ENCODE peak calls at places on chromosomes 2 and 18, in nine cellular contexts. S is activated naive CD4-positive, alpha-beta T cell; F is amniotic stem cell; O is WTC11; Q is A172; T is effector CD4-positive, alpha-beta T cell; I is kidney glomerular epithelial cell; K is GM23248; M is AG08395. L is an unnamed sample.

GRCh38 chr2:207816546-207816945 is 46.8 kb upstream of the FZD5 start:
- DNase-seq in S (no peak), F (no peak), O (no peak), Q (no peak), T (no peak), I (no peak), K (no peak), M (no peak), L (no peak)

GRCh38 chr2:175111200-175111657 is 56.8 kb downstream of the ATF2 start:
- DNase-seq in S (no peak), F (peak), O (no peak), Q (peak), T (no peak), I (peak), K (peak), M (peak), L (no peak)

GRCh38 chr2:29841386-29842004 is 79.9 kb downstream of the ALK start:
- DNase-seq in S (no peak), F (no peak), O (peak), Q (peak), T (no peak), I (peak), K (peak), M (peak), L (no peak)

GRCh38 chr2:236014408-236015131 is 153.6 kb downstream of the GBX2 start:
- DNase-seq in S (no peak), F (no peak), O (peak), Q (no peak), T (no peak), I (no peak), K (no peak), M (no peak), L (no peak)

GRCh38 chr18:59799383-59800015 is 100.3 kb upstream of the PMAIP1 start:
- DNase-seq in S (no peak), F (no peak), O (no peak), Q (no peak), T (no peak), I (no peak), K (no peak), M (peak), L (no peak)

GRCh38 chr2:197101519-197101918 is 175.0 kb upstream of the PGAP1 start:
- DNase-seq in S (no peak), F (no peak), O (no peak), Q (no peak), T (no peak), I (no peak), K (no peak), M (no peak), L (no peak)

GRCh38 chr2:143433158-143433557 is 303.9 kb downstream of the ARHGAP15 start:
- DNase-seq in S (no peak), F (no peak), O (no peak), Q (no peak), T (no peak), I (no peak), K (no peak), M (peak), L (no peak)

GRCh38 chr18:48003426-48004349 is 73.2 kb upstream of the SMAD2 start:
- DNase-seq in S (no peak), F (no peak), O (no peak), Q (peak), T (no peak), I (no peak), K (peak), M (peak), L (no peak)

GRCh38 chr2:133266926-133267590 is 301.2 kb downstream of the NCKAP5 start:
- DNase-seq in S (no peak), F (no peak), O (peak), Q (no peak), T (no peak), I (no peak), K (peak), M (no peak), L (no peak)

GRCh38 chr2:69773201-69773600 is 31.3 kb downstream of the ANXA4 start:
- DNase-seq in S (no peak), F (no peak), O (no peak), Q (peak), T (no peak), I (no peak), K (peak), M (peak), L (no peak)

GRCh38 chr2:129262934-129263333 is 716.5 kb upstream of the RAB6C start:
- DNase-seq in S (no peak), F (no peak), O (no peak), Q (no peak), T (no peak), I (no peak), K (no peak), M (no peak), L (no peak)

GRCh38 chr2:96256611-96257113 is 9.1 kb downstream of the TMEM127 start:
- DNase-seq in S (no peak), F (no peak), O (no peak), Q (no peak), T (no peak), I (no peak), K (no peak), M (no peak), L (no peak)

GRCh38 chr2:69309336-69310048 is 77.5 kb downstream of the GFPT1 start:
- DNase-seq in S (no peak), F (no peak), O (no peak), Q (no peak), T (no peak), I (peak), K (peak), M (peak), L (peak)

GRCh38 chr2:180040146-180040925 is 33.2 kb upstream of the CWC22 start:
- DNase-seq in S (no peak), F (peak), O (no peak), Q (peak), T (no peak), I (peak), K (peak), M (peak), L (no peak)

GRCh38 chr2:194819367-194819766 is 837.7 kb upstream of the SLC39A10 start:
- DNase-seq in S (no peak), F (no peak), O (no peak), Q (peak), T (no peak), I (no peak), K (no peak), M (no peak), L (no peak)